ENCODE peak calls at places on chromosomes 11 and 22, in six cellular contexts. R is IMR-90, V is heart left ventricle, W is GM23338, N is left lung, Y is NT2/D1. S is an unnamed sample.
A peak's percentile ranks its signal among the peaks of the same experiment; 100 is the strongest.

GRCh38 chr22:46010177-46010867 is 33.4 kb upstream of the WNT7B start:
- DNase-seq in R (peak; percentile 55), V (peak; percentile 18), W (no peak), N (no peak), Y (no peak), S (no peak)

GRCh38 chr11:76307416-76307815 is 73.5 kb downstream of the THAP12 start:
- DNase-seq in R (no peak), V (peak; percentile 72), W (no peak), N (no peak), Y (no peak), S (no peak)

GRCh38 chr11:6719588-6719987 is 36.4 kb upstream of the MRPL17 start:
- DNase-seq in R (no peak), V (no peak), W (no peak), N (no peak), Y (no peak), S (no peak)

GRCh38 chr11:116578971-116579687 is 193.7 kb downstream of the BUD13 start:
- DNase-seq in R (no peak), V (no peak), W (peak; percentile 52), N (no peak), Y (peak; percentile 68), S (no peak)

GRCh38 chr11:697028-697491 is 1.4 kb downstream of the TMEM80 start:
- DNase-seq in R (peak; percentile 90), V (no peak), W (no peak), N (peak; percentile 37), Y (no peak), S (no peak)

GRCh38 chr22:44091021-44091721 is 67.1 kb downstream of the PARVB start:
- DNase-seq in R (no peak), V (no peak), W (peak; percentile 54), N (peak; percentile 33), Y (no peak), S (no peak)

GRCh38 chr11:30197869-30198268 is 32.9 kb upstream of the FSHB start:
- DNase-seq in R (no peak), V (no peak), W (no peak), N (no peak), Y (no peak), S (no peak)

GRCh38 chr22:41805639-41806038 is 5.2 kb downstream of the CCDC134 start:
- DNase-seq in R (no peak), V (no peak), W (no peak), N (no peak), Y (no peak), S (no peak)

GRCh38 chr11:59957094-59957493 is 6.7 kb upstream of the OOSP4A start:
- DNase-seq in R (no peak), V (no peak), W (no peak), N (no peak), Y (no peak), S (no peak)

GRCh38 chr11:36409152-36409713 is 100.8 kb downstream of the TRAF6 start:
- DNase-seq in R (peak; percentile 46), V (no peak), W (no peak), N (no peak), Y (no peak), S (no peak)

GRCh38 chr11:69920500-69921428 is 101.5 kb upstream of the FGF3 start:
- DNase-seq in R (no peak), V (peak; percentile 20), W (no peak), N (peak; percentile 66), Y (no peak), S (no peak)

GRCh38 chr22:29343313-29343805 is 27.9 kb upstream of the RASL10A start:
- DNase-seq in R (peak; percentile 40), V (peak; percentile 81), W (no peak), N (peak; percentile 83), Y (no peak), S (no peak)

GRCh38 chr11:91470656-91471055 is 754.0 kb upstream of the FAT3 start:
- DNase-seq in R (no peak), V (no peak), W (no peak), N (no peak), Y (no peak), S (no peak)

GRCh38 chr11:113618360-113618759 is 87.7 kb downstream of the TMPRSS5 start:
- DNase-seq in R (peak; percentile 10), V (no peak), W (no peak), N (no peak), Y (no peak), S (no peak)

DNA sequence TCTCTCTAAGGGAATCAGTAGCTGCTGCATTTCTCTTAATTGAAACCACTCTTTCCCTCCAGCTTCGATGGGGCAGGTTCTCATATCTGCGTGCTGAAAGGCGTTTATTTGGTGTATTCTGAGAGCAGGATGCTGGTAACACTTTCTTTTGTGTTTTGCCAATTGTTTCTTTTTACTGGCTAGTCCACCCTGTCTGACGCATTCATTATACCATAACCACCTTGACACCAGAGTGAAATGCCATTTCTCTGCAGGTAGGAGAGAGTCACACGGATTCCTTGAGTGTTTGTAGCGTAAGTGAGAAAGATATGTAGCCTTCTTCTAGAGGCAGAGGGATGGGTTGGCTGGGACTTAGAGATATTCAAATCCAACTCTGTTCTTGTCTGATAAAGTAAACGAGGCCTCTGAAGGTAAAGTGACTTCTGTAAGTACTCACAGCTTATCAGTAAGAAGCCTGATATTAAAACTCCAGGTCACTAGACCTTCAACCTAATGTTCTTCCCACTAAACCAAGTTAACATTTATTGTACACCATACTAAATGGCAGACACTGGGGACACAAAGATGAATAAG is 21.4 kb downstream of the CD44 start:
- DNase-seq in R (no peak), V (no peak), W (no peak), N (no peak), Y (no peak), S (no peak)
- H3K4me1 ChIP-seq in R (peaks cover 56% of the 10 kb centered on the region), V (peaks cover 13% of the 10 kb centered on the region), W (peaks cover 28% of the 10 kb centered on the region), N (peaks cover 65% of the 10 kb centered on the region), Y (peaks cover 3% of the 10 kb centered on the region), S (no peaks in the 10 kb centered on the region)

GRCh38 chr22:36235585-36235984 is 3.7 kb downstream of the APOL2 start:
- DNase-seq in R (no peak), V (no peak), W (no peak), N (no peak), Y (no peak), S (no peak)
- H3K4me3 ChIP-seq in R (no peak overlapping the region), V (no peak overlapping the region), W (no peak overlapping the region), N (no peak overlapping the region), Y (no peak overlapping the region), S (no peak overlapping the region)

GRCh38 chr11:19988598-19988997 is 171.7 kb downstream of the DBX1 start:
- DNase-seq in R (peak; percentile 92), V (peak; percentile 53), W (peak; percentile 83), N (no peak), Y (peak; percentile 46), S (no peak)
- H3K36me3 ChIP-seq in R (peaks cover 3% of the 10 kb centered on the region), V (no peaks in the 10 kb centered on the region), W (no peaks in the 10 kb centered on the region), N (peaks cover 3% of the 10 kb centered on the region), Y (peaks cover 6% of the 10 kb centered on the region), S (no peaks in the 10 kb centered on the region)

GRCh38 chr11:120211522-120212258 is 858 bp downstream of the OAF start:
- DNase-seq in R (no peak), V (no peak), W (no peak), N (no peak), Y (no peak), S (peak; percentile 31)
- H3K4me1 ChIP-seq in R (peaks cover 20% of the 10 kb centered on the region), V (peaks cover 17% of the 10 kb centered on the region), W (peaks cover 26% of the 10 kb centered on the region), N (peaks cover 5% of the 10 kb centered on the region), Y (peaks cover 17% of the 10 kb centered on the region), S (peaks cover 7% of the 10 kb centered on the region)